ENCODE peak calls at places on chromosomes 11 and 22, in seven cellular contexts. One of them, this sample, is unnamed.

GRCh38 chr11:10936999-10937398 is 79.1 kb upstream of the ZBED5 start:
- DNase-seq in astrocyte of the cerebellum: no peak
- DNase-seq in CD8-positive, alpha-beta T cell: no peak
- DNase-seq in thyroid gland: no peak
- DNase-seq in breast epithelium: no peak
- DNase-seq in osteoblast: no peak
- DNase-seq in colonic mucosa: no peak
- DNase-seq in this sample: no peak

GRCh38 chr11:73633999-73634398 is 12.4 kb upstream of the PLEKHB1 start:
- DNase-seq in astrocyte of the cerebellum: no peak
- DNase-seq in breast epithelium: no peak
- DNase-seq in osteoblast: no peak
- DNase-seq in colonic mucosa: no peak
- DNase-seq in CD8-positive, alpha-beta T cell: no peak
- DNase-seq in thyroid gland: no peak
- DNase-seq in this sample: no peak

GRCh38 chr11:2559527-2560311 is 114.9 kb downstream of the KCNQ1 start:
- DNase-seq in thyroid gland: no peak
- DNase-seq in astrocyte of the cerebellum: no peak
- DNase-seq in colonic mucosa: no peak
- DNase-seq in breast epithelium: no peak
- DNase-seq in CD8-positive, alpha-beta T cell: no peak
- DNase-seq in osteoblast: peak; percentile 73
- DNase-seq in this sample: peak; percentile 27

GRCh38 chr11:71505781-71506180 is 21.3 kb upstream of the KRTAP5-7 start:
- DNase-seq in astrocyte of the cerebellum: no peak
- DNase-seq in breast epithelium: no peak
- DNase-seq in osteoblast: no peak
- DNase-seq in colonic mucosa: no peak
- DNase-seq in thyroid gland: no peak
- DNase-seq in CD8-positive, alpha-beta T cell: no peak
- DNase-seq in this sample: no peak

GRCh38 chr11:96338910-96339703 is 3.9 kb downstream of the MAML2 start:
- DNase-seq in astrocyte of the cerebellum: no peak
- DNase-seq in breast epithelium: no peak
- DNase-seq in thyroid gland: peak; percentile 12
- DNase-seq in colonic mucosa: peak; percentile 48
- DNase-seq in CD8-positive, alpha-beta T cell: no peak
- DNase-seq in osteoblast: peak; percentile 85
- DNase-seq in this sample: peak; percentile 68

GRCh38 chr11:22467248-22467647 is 129.1 kb downstream of the SLC17A6 start:
- DNase-seq in CD8-positive, alpha-beta T cell: no peak
- DNase-seq in osteoblast: no peak
- DNase-seq in thyroid gland: no peak
- DNase-seq in breast epithelium: no peak
- DNase-seq in colonic mucosa: no peak
- DNase-seq in astrocyte of the cerebellum: no peak
- DNase-seq in this sample: no peak

GRCh38 chr22:45648320-45649070 is 23.1 kb upstream of the ATXN10 start:
- DNase-seq in osteoblast: no peak
- DNase-seq in breast epithelium: no peak
- DNase-seq in thyroid gland: no peak
- DNase-seq in astrocyte of the cerebellum: no peak
- DNase-seq in CD8-positive, alpha-beta T cell: no peak
- DNase-seq in colonic mucosa: no peak
- DNase-seq in this sample: no peak

GRCh38 chr11:85941380-85941973 is 86.3 kb downstream of the CCDC83 start:
- DNase-seq in osteoblast: peak; percentile 95
- DNase-seq in thyroid gland: peak; percentile 58
- DNase-seq in CD8-positive, alpha-beta T cell: no peak
- DNase-seq in breast epithelium: no peak
- DNase-seq in colonic mucosa: peak; percentile 39
- DNase-seq in astrocyte of the cerebellum: peak; percentile 37
- DNase-seq in this sample: no peak

GRCh38 chr22:41994506-41994905 is 4.1 kb upstream of the WBP2NL start:
- DNase-seq in breast epithelium: peak; percentile 2
- DNase-seq in CD8-positive, alpha-beta T cell: no peak
- DNase-seq in astrocyte of the cerebellum: no peak
- DNase-seq in colonic mucosa: no peak
- DNase-seq in osteoblast: peak; percentile 72
- DNase-seq in thyroid gland: no peak
- DNase-seq in this sample: no peak

GRCh38 chr11:11535611-11536010 is 86.2 kb downstream of the GALNT18 start:
- DNase-seq in colonic mucosa: no peak
- DNase-seq in breast epithelium: no peak
- DNase-seq in thyroid gland: no peak
- DNase-seq in astrocyte of the cerebellum: no peak
- DNase-seq in osteoblast: no peak
- DNase-seq in CD8-positive, alpha-beta T cell: no peak
- DNase-seq in this sample: no peak

GRCh38 chr11:121571466-121571865 is 118.7 kb upstream of the SORL1-AS1 start:
- DNase-seq in CD8-positive, alpha-beta T cell: no peak
- DNase-seq in osteoblast: no peak
- DNase-seq in thyroid gland: peak; percentile 59
- DNase-seq in breast epithelium: no peak
- DNase-seq in colonic mucosa: no peak
- DNase-seq in astrocyte of the cerebellum: no peak
- DNase-seq in this sample: no peak

GRCh38 chr11:69657911-69658605 is 17.1 kb downstream of the LTO1 start:
- DNase-seq in osteoblast: peak; percentile 87
- DNase-seq in breast epithelium: no peak
- DNase-seq in thyroid gland: no peak
- DNase-seq in astrocyte of the cerebellum: no peak
- DNase-seq in colonic mucosa: no peak
- DNase-seq in CD8-positive, alpha-beta T cell: no peak
- DNase-seq in this sample: no peak
- TF ChIP-seq CTCF in osteoblast: no peak
- TF ChIP-seq CTCF in breast epithelium: no peak
- TF ChIP-seq CTCF in thyroid gland: no peak
- TF ChIP-seq CTCF in astrocyte of the cerebellum: no peak
- TF ChIP-seq CTCF in colonic mucosa: no peak
- TF ChIP-seq CTCF in CD8-positive, alpha-beta T cell: no peak
- TF ChIP-seq CTCF in this sample: no peak

DNA sequence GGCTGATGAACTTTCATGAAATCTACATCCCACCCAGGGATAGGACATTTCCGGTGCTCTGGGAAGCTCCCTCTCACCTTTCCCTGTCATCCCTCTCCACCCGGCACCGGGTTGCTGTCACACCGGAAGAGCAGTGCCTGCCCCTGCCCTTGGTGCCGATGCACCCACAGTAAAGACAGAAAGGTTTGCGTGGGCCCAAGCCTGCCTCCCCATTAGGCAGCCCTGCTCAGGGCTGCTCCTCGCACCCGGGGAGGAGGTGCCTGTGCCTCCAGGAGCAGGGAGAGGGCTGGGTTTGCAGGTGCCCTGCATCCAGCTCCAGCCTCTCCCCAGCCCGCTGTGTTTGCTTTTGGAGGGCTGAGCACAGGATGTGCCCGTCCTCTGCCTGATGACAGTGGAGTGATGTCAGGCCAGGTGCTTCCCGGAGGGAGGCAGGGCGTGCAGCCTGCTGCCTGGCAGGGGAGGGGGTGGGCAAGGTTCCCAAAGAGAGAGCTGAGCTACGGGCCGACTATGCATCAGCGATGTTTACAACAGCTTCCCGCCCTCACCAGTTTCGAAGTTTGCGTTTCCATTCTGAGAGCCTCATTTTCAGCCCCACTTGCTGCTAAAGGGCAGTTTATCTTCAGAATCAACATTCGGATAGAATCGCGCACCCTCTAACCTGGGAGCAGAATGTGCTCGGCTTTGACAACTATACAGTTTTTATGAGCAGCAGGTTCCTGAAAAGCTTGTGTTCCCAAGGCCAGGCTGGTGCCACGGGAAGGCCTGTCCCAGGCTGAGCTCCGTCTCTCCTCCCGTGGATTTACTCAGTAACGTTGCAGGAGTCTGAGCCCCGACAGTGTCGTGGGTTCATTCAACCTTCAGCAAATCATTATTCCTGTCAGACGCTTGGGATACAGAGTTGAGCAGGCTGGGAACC is 83.2 kb upstream of the CLDN5 start:
- DNase-seq in astrocyte of the cerebellum: no peak
- DNase-seq in thyroid gland: peak; percentile 72
- DNase-seq in colonic mucosa: no peak
- DNase-seq in CD8-positive, alpha-beta T cell: no peak
- DNase-seq in osteoblast: no peak
- DNase-seq in breast epithelium: peak; percentile 77
- DNase-seq in this sample: no peak
- H3K4me3 ChIP-seq in astrocyte of the cerebellum: no peak overlapping the region
- H3K4me3 ChIP-seq in thyroid gland: no peak overlapping the region
- H3K4me3 ChIP-seq in colonic mucosa: no peak overlapping the region
- H3K4me3 ChIP-seq in CD8-positive, alpha-beta T cell: no peak overlapping the region
- H3K4me3 ChIP-seq in osteoblast: no peak overlapping the region
- H3K4me3 ChIP-seq in breast epithelium: peak overlapping the region; percentile 13
- H3K4me3 ChIP-seq in this sample: no peak overlapping the region

DNA sequence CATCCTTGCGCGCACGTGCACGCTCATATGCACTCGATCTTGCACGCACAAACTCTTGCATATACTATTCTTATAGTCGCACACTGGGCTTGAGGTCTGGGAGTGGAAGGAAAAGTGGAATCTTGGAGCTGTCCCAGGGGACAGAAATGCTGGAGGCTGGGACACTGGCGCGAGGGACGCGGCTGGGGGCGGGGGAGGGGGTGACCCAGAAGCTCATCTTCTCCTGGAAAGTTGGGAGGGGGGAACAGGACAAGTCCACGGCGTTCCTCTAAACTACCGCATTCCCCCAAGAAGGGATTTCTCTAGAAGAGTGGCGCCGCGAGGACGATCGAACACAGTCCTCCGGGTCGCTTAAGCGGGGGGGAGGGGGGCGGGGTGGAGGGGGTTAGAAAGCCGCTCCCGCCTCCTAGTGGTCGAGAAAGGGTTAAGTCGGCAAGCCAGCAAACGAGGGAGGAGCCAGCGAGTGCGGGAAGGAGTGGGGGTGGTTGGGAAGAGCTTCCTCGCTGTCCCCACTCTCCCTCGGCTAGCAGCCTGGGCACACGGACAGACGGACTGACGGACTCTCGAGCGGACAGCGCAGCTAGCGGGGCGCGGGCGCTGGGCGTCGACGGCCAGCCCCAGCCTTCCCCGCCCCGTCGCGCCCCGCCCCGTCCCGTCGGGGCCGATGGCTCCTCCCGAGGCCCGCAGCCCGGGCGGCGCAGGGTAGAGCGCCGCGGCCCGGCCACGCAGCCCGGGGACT is at the start of gene RTN4RL2:
- DNase-seq in astrocyte of the cerebellum: no peak
- DNase-seq in osteoblast: peak; percentile 96
- DNase-seq in breast epithelium: no peak
- DNase-seq in colonic mucosa: peak; percentile 48
- DNase-seq in CD8-positive, alpha-beta T cell: no peak
- DNase-seq in thyroid gland: peak; percentile 63
- DNase-seq in this sample: peak; percentile 91
- TF ChIP-seq CTCF in astrocyte of the cerebellum: no peak
- TF ChIP-seq CTCF in osteoblast: no peak
- TF ChIP-seq CTCF in breast epithelium: no peak
- TF ChIP-seq CTCF in colonic mucosa: no peak
- TF ChIP-seq CTCF in CD8-positive, alpha-beta T cell: no peak
- TF ChIP-seq CTCF in thyroid gland: no peak
- TF ChIP-seq CTCF in this sample: no peak

GRCh38 chr11:35415488-35415887 is 3.9 kb downstream of the SLC1A2 start:
- DNase-seq in osteoblast: no peak
- DNase-seq in breast epithelium: no peak
- DNase-seq in colonic mucosa: no peak
- DNase-seq in astrocyte of the cerebellum: no peak
- DNase-seq in CD8-positive, alpha-beta T cell: no peak
- DNase-seq in thyroid gland: no peak
- DNase-seq in this sample: no peak

GRCh38 chr11:35420371-35420770 is 1.0 kb upstream of the SLC1A2 start:
- DNase-seq in osteoblast: no peak
- DNase-seq in colonic mucosa: no peak
- DNase-seq in thyroid gland: peak; percentile 69
- DNase-seq in astrocyte of the cerebellum: no peak
- DNase-seq in breast epithelium: no peak
- DNase-seq in CD8-positive, alpha-beta T cell: no peak
- DNase-seq in this sample: no peak

GRCh38 chr11:35419713-35420333 is 465 bp upstream of the SLC1A2 start:
- DNase-seq in breast epithelium: no peak
- DNase-seq in colonic mucosa: no peak
- DNase-seq in osteoblast: peak; percentile 76
- DNase-seq in astrocyte of the cerebellum: no peak
- DNase-seq in thyroid gland: no peak
- DNase-seq in CD8-positive, alpha-beta T cell: no peak
- DNase-seq in this sample: peak; percentile 66

GRCh38 chr11:35418847-35419712 is at the start of gene SLC1A2:
- DNase-seq in colonic mucosa: no peak
- DNase-seq in breast epithelium: no peak
- DNase-seq in CD8-positive, alpha-beta T cell: no peak
- DNase-seq in astrocyte of the cerebellum: no peak
- DNase-seq in osteoblast: peak; percentile 84
- DNase-seq in thyroid gland: peak; percentile 5
- DNase-seq in this sample: peak; percentile 71

GRCh38 chr11:35418282-35418846 is 994 bp downstream of the SLC1A2 start:
- DNase-seq in colonic mucosa: no peak
- DNase-seq in astrocyte of the cerebellum: no peak
- DNase-seq in CD8-positive, alpha-beta T cell: no peak
- DNase-seq in thyroid gland: no peak
- DNase-seq in osteoblast: no peak
- DNase-seq in breast epithelium: no peak
- DNase-seq in this sample: no peak
- H3K4me3 ChIP-seq in colonic mucosa: no peak overlapping the region
- H3K4me3 ChIP-seq in astrocyte of the cerebellum: peak overlapping the region; percentile 37
- H3K4me3 ChIP-seq in CD8-positive, alpha-beta T cell: no peak overlapping the region
- H3K4me3 ChIP-seq in thyroid gland: no peak overlapping the region
- H3K4me3 ChIP-seq in osteoblast: peak overlapping the region; percentile 69
- H3K4me3 ChIP-seq in breast epithelium: peak overlapping the region; percentile 64
- H3K4me3 ChIP-seq in this sample: no peak overlapping the region

GRCh38 chr11:30499940-30500339 is 86.2 kb downstream of the MPPED2 start:
- DNase-seq in CD8-positive, alpha-beta T cell: no peak
- DNase-seq in thyroid gland: no peak
- DNase-seq in osteoblast: no peak
- DNase-seq in breast epithelium: no peak
- DNase-seq in astrocyte of the cerebellum: no peak
- DNase-seq in colonic mucosa: no peak
- DNase-seq in this sample: no peak

GRCh38 chr11:30505603-30506002 is 80.5 kb downstream of the MPPED2 start:
- DNase-seq in thyroid gland: no peak
- DNase-seq in CD8-positive, alpha-beta T cell: no peak
- DNase-seq in breast epithelium: no peak
- DNase-seq in osteoblast: no peak
- DNase-seq in colonic mucosa: no peak
- DNase-seq in astrocyte of the cerebellum: no peak
- DNase-seq in this sample: no peak

GRCh38 chr11:30503156-30503555 is 83.0 kb downstream of the MPPED2 start:
- DNase-seq in colonic mucosa: no peak
- DNase-seq in CD8-positive, alpha-beta T cell: no peak
- DNase-seq in thyroid gland: no peak
- DNase-seq in breast epithelium: no peak
- DNase-seq in osteoblast: no peak
- DNase-seq in astrocyte of the cerebellum: no peak
- DNase-seq in this sample: no peak

GRCh38 chr11:30504468-30504867 is 81.7 kb downstream of the MPPED2 start:
- DNase-seq in breast epithelium: no peak
- DNase-seq in astrocyte of the cerebellum: no peak
- DNase-seq in osteoblast: no peak
- DNase-seq in CD8-positive, alpha-beta T cell: no peak
- DNase-seq in thyroid gland: no peak
- DNase-seq in colonic mucosa: no peak
- DNase-seq in this sample: no peak

DNA sequence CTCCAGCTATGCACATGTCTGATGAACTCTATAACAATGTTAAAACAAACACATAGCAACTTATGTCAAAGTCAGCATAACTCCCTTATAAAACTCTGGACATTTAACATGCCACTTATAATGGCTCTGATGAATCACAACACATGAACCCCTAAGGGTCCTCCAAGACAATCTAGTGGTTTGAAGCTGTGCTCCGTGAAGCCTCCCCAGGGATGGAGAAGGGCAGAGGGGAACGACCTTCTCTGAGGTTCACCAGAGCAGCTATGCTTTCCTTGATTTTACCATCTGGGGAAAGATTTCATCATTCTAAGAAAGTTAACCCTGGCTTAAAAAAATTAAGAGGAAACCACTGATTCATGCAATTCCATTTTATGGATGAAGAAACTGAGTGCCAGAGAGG is 84.4 kb downstream of the MPPED2 start:
- DNase-seq in thyroid gland: no peak
- DNase-seq in osteoblast: no peak
- DNase-seq in CD8-positive, alpha-beta T cell: no peak
- DNase-seq in colonic mucosa: no peak
- DNase-seq in breast epithelium: no peak
- DNase-seq in astrocyte of the cerebellum: no peak
- DNase-seq in this sample: no peak
- TF ChIP-seq CTCF in thyroid gland: no peak
- TF ChIP-seq CTCF in osteoblast: no peak
- TF ChIP-seq CTCF in CD8-positive, alpha-beta T cell: no peak
- TF ChIP-seq CTCF in colonic mucosa: no peak
- TF ChIP-seq CTCF in breast epithelium: no peak
- TF ChIP-seq CTCF in astrocyte of the cerebellum: no peak
- TF ChIP-seq CTCF in this sample: no peak

This sample was measured in left lung.